ENCODE peak calls at places on chromosomes 6 and 20, in four cellular contexts. K is HCT116, L is GM12878, E is HepG2. H is an unnamed sample.

GRCh38 chr6:11277275-11278206 is 45.1 kb upstream of the NEDD9 start:
- DNase-seq in K (no peak), L (peak), E (peak), H (peak)

GRCh38 chr6:169340395-169340794 is 86.7 kb upstream of the THBS2 start:
- DNase-seq in K (peak), L (no peak), E (no peak), H (no peak)

GRCh38 chr6:19181252-19181651 is 655.9 kb upstream of the ID4 start:
- DNase-seq in K (no peak), L (no peak), E (no peak), H (no peak)

GRCh38 chr6:132131777-132132176 is 180.6 kb upstream of the CCN2 start:
- DNase-seq in K (peak), L (no peak), E (peak), H (peak)

GRCh38 chr6:119339941-119340456 is 9.6 kb downstream of the MAN1A1 start:
- DNase-seq in K (no peak), L (no peak), E (no peak), H (no peak)

GRCh38 chr6:109579361-109579760 is 96.3 kb upstream of the ZBTB24 start:
- DNase-seq in K (no peak), L (peak), E (no peak), H (no peak)

GRCh38 chr6:82750570-82750969 is 315.1 kb downstream of the UBE3D start:
- DNase-seq in K (no peak), L (no peak), E (no peak), H (no peak)

GRCh38 chr6:130365166-130366010 is 429 bp upstream of the TMEM200A start:
- DNase-seq in K (peak), L (no peak), E (peak), H (peak)

GRCh38 chr6:135537782-135538301 is 40.3 kb upstream of the AHI1 start:
- DNase-seq in K (peak), L (no peak), E (no peak), H (peak)

GRCh38 chr20:16020971-16021370 is 552.3 kb downstream of the KIF16B start:
- DNase-seq in K (no peak), L (no peak), E (no peak), H (no peak)

GRCh38 chr6:11172501-11173337 is 59.7 kb downstream of the NEDD9 start:
- DNase-seq in K (peak), L (no peak), E (peak), H (peak)

GRCh38 chr6:151284012-151284411 is 44.2 kb downstream of the AKAP12 start:
- DNase-seq in K (no peak), L (no peak), E (no peak), H (no peak)

GRCh38 chr6:37840143-37840939 is 20.8 kb downstream of the ZFAND3 start:
- DNase-seq in K (no peak), L (no peak), E (no peak), H (no peak)

GRCh38 chr20:8860011-8860495 is 208.8 kb upstream of the PLCB4 start:
- DNase-seq in K (no peak), L (no peak), E (no peak), H (no peak)

GRCh38 chr6:45314146-45314545 is 14.0 kb upstream of the RUNX2 start:
- DNase-seq in K (no peak), L (no peak), E (no peak), H (no peak)

GRCh38 chr6:149929422-149929821 is 6.5 kb upstream of the RAET1G start:
- DNase-seq in K (no peak), L (no peak), E (no peak), H (no peak)

GRCh38 chr20:13458860-13459451 is 179.8 kb downstream of the TASP1 start:
- DNase-seq in K (peak), L (no peak), E (peak), H (peak)

GRCh38 chr6:67606905-67607828 is 1027.9 kb upstream of the ADGRB3 start:
- DNase-seq in K (no peak), L (no peak), E (no peak), H (no peak)

GRCh38 chr20:20363449-20364015 is 4.4 kb upstream of the INSM1 start:
- DNase-seq in K (no peak), L (no peak), E (no peak), H (no peak)

GRCh38 chr6:142210606-142211005 is 63.5 kb downstream of the VTA1 start:
- DNase-seq in K (no peak), L (no peak), E (no peak), H (no peak)

GRCh38 chr20:24984963-24985640 is 7.4 kb downstream of the APMAP start:
- DNase-seq in K (no peak), L (no peak), E (no peak), H (no peak)

GRCh38 chr6:3750324-3751018 is 1.0 kb downstream of the PXDC1 start:
- DNase-seq in K (no peak), L (no peak), E (peak), H (no peak)

GRCh38 chr20:58482416-58482815 is 32.8 kb downstream of the APCDD1L start:
- DNase-seq in K (no peak), L (no peak), E (no peak), H (no peak)

GRCh38 chr20:33475381-33476160 is 14.3 kb upstream of the CBFA2T2 start:
- DNase-seq in K (no peak), L (no peak), E (no peak), H (no peak)

GRCh38 chr6:4612636-4613171 is 163.5 kb upstream of the CDYL start:
- DNase-seq in K (no peak), L (no peak), E (no peak), H (no peak)

GRCh38 chr6:167300902-167301425 is 9.8 kb downstream of the UNC93A start:
- DNase-seq in K (no peak), L (no peak), E (no peak), H (no peak)

GRCh38 chr20:37729909-37730308 is 36.1 kb downstream of the CTNNBL1 start:
- DNase-seq in K (no peak), L (no peak), E (no peak), H (no peak)

GRCh38 chr20:5950271-5951031 is at the start of the genes MCM8 and TRMT6:
- DNase-seq in K (peak), L (peak), E (peak), H (peak)

GRCh38 chr6:170067257-170067656 is 223.6 kb downstream of the DLL1 start:
- DNase-seq in K (no peak), L (no peak), E (no peak), H (no peak)

GRCh38 chr20:3158968-3159431 is 665 bp downstream of the FASTKD5 start:
- DNase-seq in K (no peak), L (no peak), E (no peak), H (no peak)

GRCh38 chr6:146990821-146991798 is 213.1 kb upstream of the STXBP5 start:
- DNase-seq in K (peak), L (no peak), E (peak), H (no peak)

GRCh38 chr6:170529839-170530520 is 23.1 kb downstream of the PSMB1 start:
- DNase-seq in K (peak), L (peak), E (peak), H (peak)

GRCh38 chr6:156984178-156984738 is 207.1 kb downstream of the ARID1B start:
- DNase-seq in K (no peak), L (no peak), E (no peak), H (no peak)
- H3K9ac ChIP-seq in K (no peak), L (no peak), E (no peak), H (no peak)

DNA sequence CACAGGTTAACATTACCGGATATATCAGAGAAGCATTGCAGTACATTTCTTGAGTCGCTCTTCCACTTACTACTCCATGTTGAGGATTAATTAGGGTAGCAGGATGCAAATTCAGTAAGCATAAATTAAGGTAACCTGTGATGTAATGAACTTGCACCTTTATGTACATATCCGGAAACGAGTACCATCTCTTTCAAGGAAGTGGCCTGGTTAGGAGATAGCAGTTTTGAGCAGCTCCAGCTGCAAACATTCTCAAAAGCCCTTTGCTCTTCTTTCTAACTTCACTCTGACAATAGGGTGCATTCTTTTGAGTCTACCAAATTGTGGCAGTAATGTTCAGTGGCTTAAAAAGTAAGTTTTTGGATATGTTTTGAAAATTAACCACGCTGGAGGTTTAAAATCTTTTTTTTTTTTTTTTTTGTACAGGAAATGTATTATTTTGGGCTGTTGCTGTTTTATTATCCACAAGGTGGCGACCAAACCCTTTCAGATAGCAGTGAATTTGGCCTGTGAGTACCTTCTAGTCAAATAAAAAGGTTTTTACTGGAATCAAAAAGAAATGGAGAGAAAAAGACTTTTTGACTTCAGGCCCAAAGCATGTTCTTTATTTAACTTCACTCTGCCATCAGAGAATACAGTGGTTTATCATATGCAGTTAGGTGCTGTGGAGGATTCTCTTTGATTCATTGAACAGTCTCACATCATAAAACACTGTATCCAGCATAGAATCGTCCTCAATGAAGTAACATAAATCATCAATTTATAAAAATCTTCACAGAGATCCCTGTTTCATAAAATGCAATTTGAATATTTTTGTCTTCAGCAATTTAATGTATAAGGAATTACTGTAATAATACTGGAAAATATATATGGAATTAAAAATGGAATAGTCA is 8.9 kb downstream of the FAM217B start:
- DNase-seq in K (peak), L (no peak), E (peak), H (no peak)
- TF ChIP-seq ZNF274 in K (no peak), L (no peak), E (no peak), H (no peak)

GRCh38 chr6:32108727-32109113 is 418 bp downstream of the TNXB start:
- DNase-seq in K (no peak), L (no peak), E (no peak), H (no peak)

GRCh38 chr6:32109114-32109764 is at the start of gene TNXB:
- DNase-seq in K (no peak), L (no peak), E (no peak), H (no peak)

GRCh38 chr6:32107447-32107846 is 1.7 kb downstream of the TNXB start:
- DNase-seq in K (no peak), L (no peak), E (no peak), H (no peak)

GRCh38 chr6:32109765-32110160 is 625 bp upstream of the TNXB start:
- DNase-seq in K (no peak), L (no peak), E (no peak), H (no peak)

GRCh38 chr6:32108094-32108627 is 977 bp downstream of the TNXB start:
- DNase-seq in K (no peak), L (no peak), E (no peak), H (no peak)
- TF ChIP-seq YY1 in K (no peak), L (no peak), E (no peak), H (no peak)

GRCh38 chr6:156616495-156616894 is 160.7 kb upstream of the ARID1B start:
- DNase-seq in K (no peak), L (no peak), E (no peak), H (no peak)
- H3K9ac ChIP-seq in K (no peak), L (no peak), E (no peak), H (no peak)

GRCh38 chr6:158152659-158153058 is 15.4 kb downstream of the SERAC1 start:
- DNase-seq in K (no peak), L (no peak), E (peak), H (no peak)

GRCh38 chr6:158153576-158153975 is 14.5 kb downstream of the SERAC1 start:
- DNase-seq in K (no peak), L (no peak), E (peak), H (no peak)

GRCh38 chr6:158150701-158151100 is 17.4 kb downstream of the SERAC1 start:
- DNase-seq in K (no peak), L (no peak), E (no peak), H (no peak)

GRCh38 chr6:158145940-158146339 is 22.1 kb downstream of the SERAC1 start:
- DNase-seq in K (no peak), L (no peak), E (no peak), H (no peak)

DNA sequence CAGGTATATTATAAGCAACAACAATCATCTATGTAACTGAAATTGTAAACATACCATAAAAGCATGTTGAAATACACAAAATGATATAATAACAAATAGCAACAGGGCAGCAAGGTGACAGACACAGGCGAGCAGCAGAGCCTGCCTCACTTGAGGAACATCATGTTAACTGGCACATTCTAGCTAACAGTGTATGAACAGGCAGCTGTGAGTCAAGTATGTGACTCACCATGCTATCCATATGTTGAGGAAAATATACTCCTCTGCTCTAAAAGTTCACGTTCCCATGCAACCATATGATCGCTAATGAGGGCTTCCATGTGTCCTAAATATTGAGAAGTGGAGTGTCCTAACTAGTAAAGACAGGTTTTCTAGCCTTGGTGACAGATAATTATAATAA is 18.4 kb downstream of the SERAC1 start:
- DNase-seq in K (no peak), L (no peak), E (no peak), H (no peak)
- TF ChIP-seq ZNF274 in K (no peak), L (no peak), E (no peak), H (no peak)

DNA sequence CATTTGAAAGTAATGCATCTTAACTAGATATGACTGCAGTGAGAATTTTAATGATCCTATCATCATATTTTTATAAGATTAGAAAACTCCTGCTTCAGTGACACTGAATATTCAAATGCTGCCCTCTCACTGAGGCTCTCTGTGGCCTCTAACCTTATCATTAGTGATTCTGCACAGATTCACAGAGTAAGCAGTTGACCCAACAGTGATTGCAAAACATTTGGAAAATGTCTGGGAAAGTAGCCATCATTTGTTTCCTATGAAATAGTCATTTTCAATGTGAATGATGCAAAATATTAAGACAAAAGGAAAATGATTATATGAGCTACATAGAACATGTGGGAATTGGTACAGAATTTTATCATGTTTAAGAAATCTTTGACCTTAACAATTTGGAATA is 210.3 kb downstream of the TBX18 start:
- DNase-seq in K (no peak), L (no peak), E (no peak), H (no peak)
- TF ChIP-seq YY1 in K (no peak), L (no peak), E (no peak), H (no peak)

GRCh38 chr6:33678932-33679478 is 32.5 kb downstream of the UQCC2 start:
- DNase-seq in K (no peak), L (no peak), E (no peak), H (no peak)

GRCh38 chr6:33677689-33678088 is 33.8 kb downstream of the UQCC2 start:
- DNase-seq in K (no peak), L (no peak), E (no peak), H (no peak)

GRCh38 chr6:33677153-33677660 is 34.3 kb downstream of the UQCC2 start:
- DNase-seq in K (no peak), L (no peak), E (no peak), H (no peak)

GRCh38 chr6:33678246-33678931 is 33.1 kb downstream of the UQCC2 start:
- DNase-seq in K (no peak), L (no peak), E (no peak), H (no peak)

GRCh38 chr6:33679761-33680160 is 31.7 kb downstream of the UQCC2 start:
- DNase-seq in K (no peak), L (no peak), E (no peak), H (no peak)
- H3K9ac ChIP-seq in K (no peak), L (no peak), E (no peak), H (no peak)

GRCh38 chr6:17032595-17033591 is 69.0 kb upstream of the STMND1 start:
- DNase-seq in K (no peak), L (no peak), E (no peak), H (no peak)
- TF ChIP-seq ZNF274 in K (no peak), L (no peak), E (no peak), H (no peak)